ENCODE peak calls at places on chromosomes 1 and 21, in six cellular contexts. L is epithelial cell of esophagus; H is NCI-H1417; B is NCI-H510A; D is stimulated activated CD4-positive, alpha-beta T cell treated with anti-CD3 and anti-CD28 coated beads, Interleukin-15, amount 100 ng/mL, for 24 hours; U is nephron progenitor cell. N is an unnamed sample.

GRCh38 chr1:119713039-119713537 is 1.4 kb downstream of the PHGDH start:
- DNase-seq in L (peak; percentile 9), H (peak; percentile 72), B (no peak), D (no peak), U (peak; percentile 42), N (peak; percentile 25)

GRCh38 chr1:8671313-8671917 is 146.0 kb downstream of the RERE start:
- DNase-seq in L (peak; percentile 72), H (peak; percentile 49), B (peak; percentile 72), D (no peak), U (peak; percentile 16), N (peak; percentile 81)

GRCh38 chr21:28342229-28342810 is 650.4 kb downstream of the LTN1 start:
- DNase-seq in L (no peak), H (no peak), B (no peak), D (no peak), U (no peak), N (no peak)

GRCh38 chr1:24900486-24900849 is 29.6 kb downstream of the RUNX3 start:
- DNase-seq in L (no peak), H (no peak), B (no peak), D (peak; percentile 23), U (no peak), N (peak; percentile 4)

GRCh38 chr1:205832326-205832751 is 17.6 kb downstream of the PM20D1 start:
- DNase-seq in L (no peak), H (peak; percentile 27), B (no peak), D (no peak), U (no peak), N (no peak)

GRCh38 chr1:4203501-4203900 is 303.4 kb upstream of the C1orf174 start:
- DNase-seq in L (no peak), H (no peak), B (no peak), D (no peak), U (no peak), N (no peak)

GRCh38 chr1:9922342-9922741 is 12.3 kb upstream of the CTNNBIP1 start:
- DNase-seq in L (no peak), H (peak; percentile 84), B (no peak), D (no peak), U (no peak), N (no peak)

GRCh38 chr1:188652678-188653077 is 1823.9 kb downstream of the PLA2G4A start:
- DNase-seq in L (no peak), H (no peak), B (no peak), D (no peak), U (no peak), N (no peak)

GRCh38 chr1:7300893-7301292 is 470.2 kb upstream of the VAMP3 start:
- DNase-seq in L (peak; percentile 73), H (peak; percentile 12), B (no peak), D (no peak), U (no peak), N (peak; percentile 83)

GRCh38 chr1:74772945-74773344 is 40.0 kb downstream of the TYW3 start:
- DNase-seq in L (no peak), H (peak; percentile 51), B (no peak), D (no peak), U (no peak), N (no peak)

GRCh38 chr1:205959789-205960188 is 16.5 kb upstream of the SLC26A9 start:
- DNase-seq in L (no peak), H (no peak), B (no peak), D (no peak), U (no peak), N (no peak)

GRCh38 chr1:27522148-27522859 is 32.3 kb upstream of the WASF2 start:
- DNase-seq in L (peak; percentile 99), H (peak; percentile 93), B (peak; percentile 77), D (peak; percentile 79), U (no peak), N (no peak)

GRCh38 chr1:186195377-186195931 is 179.6 kb downstream of the TPR start:
- DNase-seq in L (no peak), H (no peak), B (no peak), D (no peak), U (no peak), N (no peak)

GRCh38 chr1:47818682-47819502 is 178.3 kb downstream of the TRABD2B start:
- DNase-seq in L (no peak), H (no peak), B (no peak), D (no peak), U (no peak), N (no peak)

GRCh38 chr1:218292515-218292914 is 7.4 kb downstream of the RRP15 start:
- DNase-seq in L (no peak), H (no peak), B (no peak), D (no peak), U (no peak), N (no peak)

GRCh38 chr1:41726899-41727748 is 191.6 kb downstream of the HIVEP3 start:
- DNase-seq in L (no peak), H (no peak), B (no peak), D (peak; percentile 43), U (no peak), N (no peak)

GRCh38 chr1:100358210-100358609 is 5.9 kb downstream of the CDC14A start:
- DNase-seq in L (no peak), H (no peak), B (no peak), D (no peak), U (no peak), N (no peak)

GRCh38 chr1:198520524-198521254 is 19.8 kb downstream of the ATP6V1G3 start:
- DNase-seq in L (peak; percentile 64), H (no peak), B (no peak), D (no peak), U (no peak), N (no peak)